ENCODE peak calls at places on chromosomes 12 and 14, in ten cellular contexts. L is T-helper 9 cell, W is fibroblast of mammary gland, C is right atrium auricular region, N is astrocyte of the spinal cord, U is COR-L47, B is left cardiac atrium, R is NCI-H345, Z is non-pigmented ciliary epithelial cell, H is ELF-1. G is an unnamed sample.
A peak's percentile ranks its signal among the peaks of the same experiment; 100 is the strongest.

GRCh38 chr14:93381644-93382043 is 34.7 kb downstream of the COX8C start:
- DNase-seq in L (no peak), W (no peak), C (no peak), N (no peak), U (no peak), B (no peak), R (no peak), Z (no peak), H (no peak), G (no peak)

GRCh38 chr12:3253682-3254275 is 176.6 kb downstream of the TSPAN9 start:
- DNase-seq in L (no peak), W (no peak), C (no peak), N (no peak), U (peak; percentile 78), B (peak; percentile 55), R (peak; percentile 90), Z (no peak), H (no peak), G (no peak)

GRCh38 chr12:101866615-101867373 is 10.6 kb upstream of the DRAM1 start:
- DNase-seq in L (no peak), W (no peak), C (no peak), N (no peak), U (no peak), B (no peak), R (no peak), Z (no peak), H (peak; percentile 15), G (no peak)

GRCh38 chr12:123979566-123979965 is 6.6 kb downstream of the ZNF664 start:
- DNase-seq in L (no peak), W (no peak), C (no peak), N (no peak), U (no peak), B (no peak), R (no peak), Z (no peak), H (no peak), G (no peak)

GRCh38 chr14:68919129-68919927 is 59.8 kb downstream of the ACTN1 start:
- DNase-seq in L (no peak), W (no peak), C (no peak), N (no peak), U (no peak), B (no peak), R (no peak), Z (no peak), H (no peak), G (no peak)

GRCh38 chr14:60324837-60325236 is 75.8 kb downstream of the PPM1A start:
- DNase-seq in L (no peak), W (no peak), C (no peak), N (no peak), U (no peak), B (no peak), R (no peak), Z (no peak), H (no peak), G (no peak)

GRCh38 chr14:99118046-99118721 is 153.8 kb downstream of the BCL11B start:
- DNase-seq in L (no peak), W (no peak), C (peak; percentile 23), N (no peak), U (no peak), B (no peak), R (no peak), Z (no peak), H (peak; percentile 76), G (peak; percentile 18)

GRCh38 chr14:93090826-93091583 is 24.7 kb downstream of the ITPK1 start:
- DNase-seq in L (no peak), W (no peak), C (no peak), N (no peak), U (peak; percentile 17), B (peak; percentile 64), R (peak; percentile 37), Z (no peak), H (peak; percentile 27), G (peak; percentile 41)

GRCh38 chr12:98939926-98940325 is 294.8 kb downstream of the APAF1 start:
- DNase-seq in L (no peak), W (no peak), C (no peak), N (no peak), U (no peak), B (no peak), R (no peak), Z (no peak), H (no peak), G (no peak)

GRCh38 chr12:31041033-31041564 is 32.6 kb upstream of the DDX11 start:
- DNase-seq in L (no peak), W (no peak), C (no peak), N (no peak), U (no peak), B (peak; percentile 43), R (no peak), Z (no peak), H (no peak), G (no peak)